ENCODE peak calls at places on chromosome 22, in eight cellular contexts. One of them, this sample, is unnamed.

GRCh38 chr22:46652930-46653331 is 32.7 kb downstream of the GRAMD4 start:
- DNase-seq in breast epithelium: no peak
- DNase-seq in effector memory CD8-positive, alpha-beta T cell: no peak
- DNase-seq in substantia nigra: no peak
- DNase-seq in Caki2: no peak
- DNase-seq in lower leg skin: no peak
- DNase-seq in thyroid gland: no peak
- DNase-seq in NCI-H345: peak
- DNase-seq in this sample: no peak

GRCh38 chr22:41408665-41409064 is 26.9 kb downstream of the TEF start:
- DNase-seq in Caki2: no peak
- DNase-seq in lower leg skin: no peak
- DNase-seq in thyroid gland: peak
- DNase-seq in breast epithelium: no peak
- DNase-seq in substantia nigra: no peak
- DNase-seq in NCI-H345: no peak
- DNase-seq in effector memory CD8-positive, alpha-beta T cell: no peak
- DNase-seq in this sample: no peak

GRCh38 chr22:46777609-46777970 is 15.1 kb downstream of the TBC1D22A start:
- DNase-seq in thyroid gland: peak
- DNase-seq in effector memory CD8-positive, alpha-beta T cell: no peak
- DNase-seq in lower leg skin: no peak
- DNase-seq in breast epithelium: no peak
- DNase-seq in substantia nigra: peak
- DNase-seq in NCI-H345: peak
- DNase-seq in Caki2: no peak
- DNase-seq in this sample: no peak

GRCh38 chr22:38317237-38317994 is at the start of gene CSNK1E:
- DNase-seq in breast epithelium: peak
- DNase-seq in substantia nigra: peak
- DNase-seq in thyroid gland: peak
- DNase-seq in Caki2: peak
- DNase-seq in NCI-H345: peak
- DNase-seq in effector memory CD8-positive, alpha-beta T cell: peak
- DNase-seq in lower leg skin: peak
- DNase-seq in this sample: no peak

GRCh38 chr22:22712092-22712658 is 67.8 kb downstream of the GGTLC2 start:
- DNase-seq in effector memory CD8-positive, alpha-beta T cell: no peak
- DNase-seq in thyroid gland: no peak
- DNase-seq in breast epithelium: no peak
- DNase-seq in substantia nigra: no peak
- DNase-seq in lower leg skin: peak
- DNase-seq in Caki2: no peak
- DNase-seq in NCI-H345: no peak
- DNase-seq in this sample: no peak

GRCh38 chr22:19496324-19496630 is 16.6 kb downstream of the CDC45 start:
- DNase-seq in NCI-H345: no peak
- DNase-seq in effector memory CD8-positive, alpha-beta T cell: no peak
- DNase-seq in Caki2: no peak
- DNase-seq in lower leg skin: no peak
- DNase-seq in thyroid gland: no peak
- DNase-seq in substantia nigra: no peak
- DNase-seq in breast epithelium: no peak
- DNase-seq in this sample: no peak

GRCh38 chr22:30007361-30007760 is 72.9 kb upstream of the HORMAD2 start:
- DNase-seq in effector memory CD8-positive, alpha-beta T cell: no peak
- DNase-seq in lower leg skin: no peak
- DNase-seq in breast epithelium: no peak
- DNase-seq in thyroid gland: no peak
- DNase-seq in substantia nigra: no peak
- DNase-seq in NCI-H345: no peak
- DNase-seq in Caki2: no peak
- DNase-seq in this sample: no peak

GRCh38 chr22:17121235-17122195 is at the start of gene TMEM121B:
- DNase-seq in breast epithelium: peak
- DNase-seq in Caki2: peak
- DNase-seq in thyroid gland: peak
- DNase-seq in substantia nigra: peak
- DNase-seq in effector memory CD8-positive, alpha-beta T cell: no peak
- DNase-seq in NCI-H345: peak
- DNase-seq in lower leg skin: peak
- DNase-seq in this sample: peak

GRCh38 chr22:47818496-47818895 is 1056.0 kb downstream of the TBC1D22A start:
- DNase-seq in breast epithelium: no peak
- DNase-seq in effector memory CD8-positive, alpha-beta T cell: no peak
- DNase-seq in thyroid gland: no peak
- DNase-seq in substantia nigra: no peak
- DNase-seq in Caki2: no peak
- DNase-seq in NCI-H345: no peak
- DNase-seq in lower leg skin: no peak
- DNase-seq in this sample: no peak

GRCh38 chr22:42720263-42721044 is at the start of gene A4GALT:
- DNase-seq in substantia nigra: no peak
- DNase-seq in thyroid gland: no peak
- DNase-seq in effector memory CD8-positive, alpha-beta T cell: no peak
- DNase-seq in lower leg skin: no peak
- DNase-seq in NCI-H345: no peak
- DNase-seq in breast epithelium: no peak
- DNase-seq in Caki2: no peak
- DNase-seq in this sample: no peak

GRCh38 chr22:41600976-41601375 is 11.3 kb upstream of the PMM1 start:
- DNase-seq in substantia nigra: no peak
- DNase-seq in breast epithelium: no peak
- DNase-seq in lower leg skin: no peak
- DNase-seq in Caki2: no peak
- DNase-seq in thyroid gland: no peak
- DNase-seq in NCI-H345: no peak
- DNase-seq in effector memory CD8-positive, alpha-beta T cell: no peak
- DNase-seq in this sample: no peak

GRCh38 chr22:28855355-28856094 is 27.8 kb upstream of the ZNRF3 start:
- DNase-seq in thyroid gland: peak
- DNase-seq in Caki2: peak
- DNase-seq in lower leg skin: peak
- DNase-seq in substantia nigra: peak
- DNase-seq in breast epithelium: no peak
- DNase-seq in effector memory CD8-positive, alpha-beta T cell: peak
- DNase-seq in NCI-H345: peak
- DNase-seq in this sample: peak

GRCh38 chr22:25896098-25896497 is 154.1 kb downstream of the MYO18B start:
- DNase-seq in NCI-H345: no peak
- DNase-seq in Caki2: no peak
- DNase-seq in thyroid gland: no peak
- DNase-seq in breast epithelium: no peak
- DNase-seq in substantia nigra: no peak
- DNase-seq in lower leg skin: no peak
- DNase-seq in effector memory CD8-positive, alpha-beta T cell: no peak
- DNase-seq in this sample: no peak

GRCh38 chr22:47597041-47597440 is 834.6 kb downstream of the TBC1D22A start:
- DNase-seq in thyroid gland: no peak
- DNase-seq in NCI-H345: no peak
- DNase-seq in breast epithelium: no peak
- DNase-seq in substantia nigra: no peak
- DNase-seq in effector memory CD8-positive, alpha-beta T cell: no peak
- DNase-seq in lower leg skin: no peak
- DNase-seq in Caki2: no peak
- DNase-seq in this sample: no peak

GRCh38 chr22:39183991-39184585 is 31.6 kb upstream of the CBX7 start:
- DNase-seq in breast epithelium: no peak
- DNase-seq in effector memory CD8-positive, alpha-beta T cell: no peak
- DNase-seq in lower leg skin: no peak
- DNase-seq in substantia nigra: peak
- DNase-seq in NCI-H345: no peak
- DNase-seq in Caki2: peak
- DNase-seq in thyroid gland: no peak
- DNase-seq in this sample: no peak

GRCh38 chr22:22820626-22821025 is 67.0 kb upstream of the IGLL5 start:
- DNase-seq in effector memory CD8-positive, alpha-beta T cell: peak
- DNase-seq in NCI-H345: no peak
- DNase-seq in lower leg skin: no peak
- DNase-seq in substantia nigra: no peak
- DNase-seq in breast epithelium: no peak
- DNase-seq in thyroid gland: no peak
- DNase-seq in Caki2: no peak
- DNase-seq in this sample: no peak

GRCh38 chr22:35218079-35218478 is 39.2 kb upstream of the HMGXB4 start:
- DNase-seq in effector memory CD8-positive, alpha-beta T cell: no peak
- DNase-seq in lower leg skin: no peak
- DNase-seq in breast epithelium: no peak
- DNase-seq in NCI-H345: no peak
- DNase-seq in thyroid gland: no peak
- DNase-seq in substantia nigra: no peak
- DNase-seq in Caki2: no peak
- DNase-seq in this sample: no peak

GRCh38 chr22:46596032-46596441 is 24.1 kb upstream of the GRAMD4 start:
- DNase-seq in lower leg skin: no peak
- DNase-seq in breast epithelium: no peak
- DNase-seq in substantia nigra: no peak
- DNase-seq in NCI-H345: no peak
- DNase-seq in effector memory CD8-positive, alpha-beta T cell: no peak
- DNase-seq in thyroid gland: peak
- DNase-seq in Caki2: no peak
- DNase-seq in this sample: no peak

GRCh38 chr22:36010913-36011312 is 17.7 kb downstream of the RBFOX2 start:
- DNase-seq in Caki2: peak
- DNase-seq in lower leg skin: no peak
- DNase-seq in substantia nigra: no peak
- DNase-seq in NCI-H345: no peak
- DNase-seq in thyroid gland: no peak
- DNase-seq in effector memory CD8-positive, alpha-beta T cell: no peak
- DNase-seq in breast epithelium: no peak
- DNase-seq in this sample: no peak

GRCh38 chr22:36764060-36764459 is 11.9 kb downstream of the IFT27 start:
- DNase-seq in substantia nigra: no peak
- DNase-seq in Caki2: no peak
- DNase-seq in effector memory CD8-positive, alpha-beta T cell: no peak
- DNase-seq in lower leg skin: no peak
- DNase-seq in breast epithelium: peak
- DNase-seq in thyroid gland: no peak
- DNase-seq in NCI-H345: no peak
- DNase-seq in this sample: no peak

GRCh38 chr22:33028191-33028700 is 29.9 kb downstream of the SYN3 start:
- DNase-seq in breast epithelium: no peak
- DNase-seq in lower leg skin: no peak
- DNase-seq in Caki2: no peak
- DNase-seq in thyroid gland: no peak
- DNase-seq in NCI-H345: no peak
- DNase-seq in substantia nigra: no peak
- DNase-seq in effector memory CD8-positive, alpha-beta T cell: no peak
- DNase-seq in this sample: no peak

GRCh38 chr22:39098026-39098425 is 982 bp downstream of the APOBEC3H start:
- DNase-seq in thyroid gland: peak
- DNase-seq in Caki2: no peak
- DNase-seq in breast epithelium: no peak
- DNase-seq in substantia nigra: no peak
- DNase-seq in lower leg skin: no peak
- DNase-seq in effector memory CD8-positive, alpha-beta T cell: no peak
- DNase-seq in NCI-H345: no peak
- DNase-seq in this sample: no peak

GRCh38 chr22:28024422-28024888 is 105.4 kb upstream of the PITPNB start:
- DNase-seq in effector memory CD8-positive, alpha-beta T cell: no peak
- DNase-seq in NCI-H345: no peak
- DNase-seq in lower leg skin: no peak
- DNase-seq in substantia nigra: no peak
- DNase-seq in breast epithelium: no peak
- DNase-seq in thyroid gland: no peak
- DNase-seq in Caki2: no peak
- DNase-seq in this sample: no peak

GRCh38 chr22:40757071-40757470 is 62.1 kb downstream of the SLC25A17 start:
- DNase-seq in NCI-H345: no peak
- DNase-seq in substantia nigra: no peak
- DNase-seq in effector memory CD8-positive, alpha-beta T cell: no peak
- DNase-seq in thyroid gland: no peak
- DNase-seq in lower leg skin: no peak
- DNase-seq in Caki2: no peak
- DNase-seq in breast epithelium: no peak
- DNase-seq in this sample: no peak

GRCh38 chr22:37549704-37550059 is 10.6 kb upstream of the CDC42EP1 start:
- DNase-seq in Caki2: no peak
- DNase-seq in substantia nigra: peak
- DNase-seq in thyroid gland: peak
- DNase-seq in NCI-H345: no peak
- DNase-seq in lower leg skin: no peak
- DNase-seq in breast epithelium: peak
- DNase-seq in effector memory CD8-positive, alpha-beta T cell: no peak
- DNase-seq in this sample: no peak

GRCh38 chr22:20904008-20904979 is 12.9 kb upstream of the CRKL start:
- DNase-seq in Caki2: peak
- DNase-seq in breast epithelium: no peak
- DNase-seq in thyroid gland: no peak
- DNase-seq in substantia nigra: no peak
- DNase-seq in NCI-H345: no peak
- DNase-seq in lower leg skin: peak
- DNase-seq in effector memory CD8-positive, alpha-beta T cell: no peak
- DNase-seq in this sample: no peak

GRCh38 chr22:42922374-42923177 is 65.5 kb upstream of the ARFGAP3 start:
- DNase-seq in lower leg skin: no peak
- DNase-seq in Caki2: no peak
- DNase-seq in breast epithelium: no peak
- DNase-seq in substantia nigra: no peak
- DNase-seq in thyroid gland: no peak
- DNase-seq in effector memory CD8-positive, alpha-beta T cell: no peak
- DNase-seq in NCI-H345: no peak
- DNase-seq in this sample: no peak

GRCh38 chr22:25331050-25331449 is 111.6 kb downstream of the CRYBB2 start:
- DNase-seq in breast epithelium: no peak
- DNase-seq in NCI-H345: no peak
- DNase-seq in thyroid gland: no peak
- DNase-seq in Caki2: no peak
- DNase-seq in substantia nigra: no peak
- DNase-seq in effector memory CD8-positive, alpha-beta T cell: no peak
- DNase-seq in lower leg skin: no peak
- DNase-seq in this sample: no peak

This sample was measured in NCI-H1694 treated with DMSO at 0.1 percent for 48 hours.